ENCODE peak calls at places on chromosomes 5 and 9, in eight cellular contexts. One of them, this sample, is unnamed.

GRCh38 chr5:1983401-1983800 is 100.7 kb upstream of the IRX4 start:
- DNase-seq in fibroblast of mammary gland: no peak
- DNase-seq in body of pancreas: no peak
- DNase-seq in kidney: no peak
- DNase-seq in testis: no peak
- DNase-seq in fibroblast of pulmonary artery: no peak
- DNase-seq in IMR-90: no peak
- DNase-seq in PC-3: no peak
- DNase-seq in this sample: no peak

GRCh38 chr9:79116064-79116463 is 455.7 kb upstream of the TLE4 start:
- DNase-seq in fibroblast of mammary gland: no peak
- DNase-seq in body of pancreas: no peak
- DNase-seq in kidney: no peak
- DNase-seq in testis: no peak
- DNase-seq in fibroblast of pulmonary artery: no peak
- DNase-seq in IMR-90: no peak
- DNase-seq in PC-3: no peak
- DNase-seq in this sample: no peak

GRCh38 chr5:178324481-178325310 is 92.1 kb upstream of the PHYKPL start:
- DNase-seq in fibroblast of mammary gland: no peak
- DNase-seq in body of pancreas: no peak
- DNase-seq in kidney: peak
- DNase-seq in testis: no peak
- DNase-seq in fibroblast of pulmonary artery: no peak
- DNase-seq in IMR-90: no peak
- DNase-seq in PC-3: no peak
- DNase-seq in this sample: no peak

GRCh38 chr9:18821794-18822193 is 211.2 kb downstream of the SAXO1 start:
- DNase-seq in fibroblast of mammary gland: no peak
- DNase-seq in body of pancreas: no peak
- DNase-seq in kidney: no peak
- DNase-seq in testis: no peak
- DNase-seq in fibroblast of pulmonary artery: no peak
- DNase-seq in IMR-90: peak
- DNase-seq in PC-3: peak
- DNase-seq in this sample: no peak

GRCh38 chr5:151665584-151665982 is 21.1 kb downstream of the SPARC start:
- DNase-seq in fibroblast of mammary gland: no peak
- DNase-seq in body of pancreas: no peak
- DNase-seq in kidney: no peak
- DNase-seq in testis: no peak
- DNase-seq in fibroblast of pulmonary artery: no peak
- DNase-seq in IMR-90: no peak
- DNase-seq in PC-3: no peak
- DNase-seq in this sample: no peak

GRCh38 chr5:77175235-77175634 is 35.2 kb upstream of the PDE8B start:
- DNase-seq in fibroblast of mammary gland: no peak
- DNase-seq in body of pancreas: no peak
- DNase-seq in kidney: no peak
- DNase-seq in testis: no peak
- DNase-seq in fibroblast of pulmonary artery: no peak
- DNase-seq in IMR-90: no peak
- DNase-seq in PC-3: peak
- DNase-seq in this sample: no peak

GRCh38 chr5:151039665-151040064 is 19.3 kb downstream of the GPX3 start:
- DNase-seq in fibroblast of mammary gland: no peak
- DNase-seq in body of pancreas: no peak
- DNase-seq in kidney: peak
- DNase-seq in testis: no peak
- DNase-seq in fibroblast of pulmonary artery: no peak
- DNase-seq in IMR-90: no peak
- DNase-seq in PC-3: no peak
- DNase-seq in this sample: no peak

GRCh38 chr5:165630211-165630866 is 2124.9 kb downstream of the MAT2B start:
- DNase-seq in fibroblast of mammary gland: peak
- DNase-seq in body of pancreas: peak
- DNase-seq in kidney: peak
- DNase-seq in testis: peak
- DNase-seq in fibroblast of pulmonary artery: peak
- DNase-seq in IMR-90: peak
- DNase-seq in PC-3: peak
- DNase-seq in this sample: peak

GRCh38 chr9:27329292-27329691 is 32.3 kb upstream of the EQTN start:
- DNase-seq in fibroblast of mammary gland: no peak
- DNase-seq in body of pancreas: no peak
- DNase-seq in kidney: no peak
- DNase-seq in testis: no peak
- DNase-seq in fibroblast of pulmonary artery: no peak
- DNase-seq in IMR-90: no peak
- DNase-seq in PC-3: no peak
- DNase-seq in this sample: no peak

GRCh38 chr9:36132081-36132480 is 4.5 kb upstream of the GLIPR2 start:
- DNase-seq in fibroblast of mammary gland: peak
- DNase-seq in body of pancreas: no peak
- DNase-seq in kidney: no peak
- DNase-seq in testis: no peak
- DNase-seq in fibroblast of pulmonary artery: peak
- DNase-seq in IMR-90: peak
- DNase-seq in PC-3: peak
- DNase-seq in this sample: no peak

GRCh38 chr5:169116961-169117461 is 183.9 kb downstream of the SLIT3 start:
- DNase-seq in fibroblast of mammary gland: peak
- DNase-seq in body of pancreas: no peak
- DNase-seq in kidney: no peak
- DNase-seq in testis: no peak
- DNase-seq in fibroblast of pulmonary artery: no peak
- DNase-seq in IMR-90: no peak
- DNase-seq in PC-3: peak
- DNase-seq in this sample: peak

GRCh38 chr9:107213561-107214028 is 69.5 kb upstream of the RAD23B start:
- DNase-seq in fibroblast of mammary gland: peak
- DNase-seq in body of pancreas: no peak
- DNase-seq in kidney: no peak
- DNase-seq in testis: no peak
- DNase-seq in fibroblast of pulmonary artery: peak
- DNase-seq in IMR-90: peak
- DNase-seq in PC-3: peak
- DNase-seq in this sample: no peak

DNA sequence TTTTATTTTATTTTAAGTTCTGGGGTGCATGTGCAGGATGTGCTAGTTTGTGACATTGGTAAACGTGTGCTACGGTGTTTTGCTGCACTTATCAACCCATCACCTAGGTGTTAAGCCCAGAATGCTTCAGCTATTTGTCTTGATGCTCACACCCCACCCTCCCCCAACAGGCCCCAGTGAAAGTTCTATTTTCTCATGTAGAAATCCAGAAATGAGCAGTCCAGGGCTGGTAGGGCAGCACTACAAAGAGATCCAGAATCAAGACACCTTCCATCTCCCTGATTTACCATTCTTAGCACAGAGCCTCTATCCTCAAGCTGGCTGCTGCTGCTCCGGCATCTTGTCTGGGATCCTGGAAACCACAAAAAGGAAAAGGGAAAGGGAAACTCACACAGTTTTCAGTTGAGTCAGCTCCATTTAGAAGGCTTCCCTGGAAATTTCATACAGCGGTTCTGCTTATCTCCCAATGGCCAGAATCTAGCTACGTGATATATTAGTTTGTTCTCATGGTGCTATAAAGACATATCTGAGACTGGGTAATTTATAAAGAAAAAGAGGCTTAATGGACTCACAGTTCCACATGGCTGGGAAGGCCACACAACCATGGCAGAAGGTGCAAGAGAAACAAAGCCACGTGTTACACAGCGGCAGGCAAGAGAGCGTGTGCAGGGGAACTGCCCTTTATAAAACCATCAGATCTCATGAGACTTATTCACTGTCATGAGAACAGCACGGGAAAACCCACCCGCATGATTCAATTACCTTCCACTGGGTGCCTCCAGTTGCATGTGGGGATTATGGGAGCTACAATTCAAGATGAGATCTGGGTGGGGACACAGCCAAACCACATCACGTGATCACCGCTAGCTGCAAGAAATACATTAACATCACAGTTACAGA is 85.2 kb upstream of the SMARCA2 start:
- DNase-seq in fibroblast of mammary gland: no peak
- DNase-seq in body of pancreas: no peak
- DNase-seq in kidney: no peak
- DNase-seq in testis: no peak
- DNase-seq in fibroblast of pulmonary artery: no peak
- DNase-seq in IMR-90: no peak
- DNase-seq in PC-3: no peak
- DNase-seq in this sample: no peak
- H3K4me3 ChIP-seq in fibroblast of mammary gland: no peak
- H3K4me3 ChIP-seq in body of pancreas: no peak
- H3K4me3 ChIP-seq in kidney: no peak
- H3K4me3 ChIP-seq in testis: no peak
- H3K4me3 ChIP-seq in fibroblast of pulmonary artery: no peak
- H3K4me3 ChIP-seq in IMR-90: no peak
- H3K4me3 ChIP-seq in PC-3: no peak
- H3K4me3 ChIP-seq in this sample: no peak

DNA sequence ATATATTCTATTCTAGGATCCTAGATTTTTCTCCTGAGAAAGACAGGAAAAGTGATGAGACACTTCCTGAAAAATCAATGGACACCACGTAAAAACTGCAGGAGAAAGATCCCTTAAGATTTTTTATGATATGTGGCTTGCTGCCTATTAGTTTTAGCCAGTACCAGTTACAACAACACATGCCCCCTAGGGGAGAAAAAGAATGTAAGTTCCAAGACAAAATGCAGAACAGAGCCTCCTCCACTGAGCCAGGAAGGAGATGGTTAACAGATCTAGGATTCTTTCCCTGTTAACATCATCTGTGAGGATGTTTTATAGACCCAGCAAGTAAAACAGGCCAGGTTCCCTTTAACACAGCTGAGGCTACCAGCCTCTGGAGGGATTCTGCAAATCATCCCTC is 574.7 kb downstream of the TLE4 start:
- DNase-seq in fibroblast of mammary gland: peak
- DNase-seq in body of pancreas: no peak
- DNase-seq in kidney: no peak
- DNase-seq in testis: no peak
- DNase-seq in fibroblast of pulmonary artery: no peak
- DNase-seq in IMR-90: peak
- DNase-seq in PC-3: peak
- DNase-seq in this sample: no peak
- TF ChIP-seq CTCF in fibroblast of mammary gland: peak
- TF ChIP-seq CTCF in body of pancreas: no peak
- TF ChIP-seq CTCF in kidney: no peak
- TF ChIP-seq CTCF in testis: no peak
- TF ChIP-seq CTCF in fibroblast of pulmonary artery: no peak
- TF ChIP-seq CTCF in IMR-90: peak
- TF ChIP-seq CTCF in PC-3: peak
- TF ChIP-seq CTCF in this sample: peak

GRCh38 chr5:175749591-175749990 is 91.7 kb downstream of the HRH2 start:
- DNase-seq in fibroblast of mammary gland: no peak
- DNase-seq in body of pancreas: no peak
- DNase-seq in kidney: peak
- DNase-seq in testis: no peak
- DNase-seq in fibroblast of pulmonary artery: no peak
- DNase-seq in IMR-90: no peak
- DNase-seq in PC-3: no peak
- DNase-seq in this sample: no peak
- H3K4me3 ChIP-seq in fibroblast of mammary gland: no peak
- H3K4me3 ChIP-seq in body of pancreas: no peak
- H3K4me3 ChIP-seq in kidney: no peak
- H3K4me3 ChIP-seq in testis: no peak
- H3K4me3 ChIP-seq in fibroblast of pulmonary artery: no peak
- H3K4me3 ChIP-seq in IMR-90: no peak
- H3K4me3 ChIP-seq in PC-3: no peak
- H3K4me3 ChIP-seq in this sample: no peak

DNA sequence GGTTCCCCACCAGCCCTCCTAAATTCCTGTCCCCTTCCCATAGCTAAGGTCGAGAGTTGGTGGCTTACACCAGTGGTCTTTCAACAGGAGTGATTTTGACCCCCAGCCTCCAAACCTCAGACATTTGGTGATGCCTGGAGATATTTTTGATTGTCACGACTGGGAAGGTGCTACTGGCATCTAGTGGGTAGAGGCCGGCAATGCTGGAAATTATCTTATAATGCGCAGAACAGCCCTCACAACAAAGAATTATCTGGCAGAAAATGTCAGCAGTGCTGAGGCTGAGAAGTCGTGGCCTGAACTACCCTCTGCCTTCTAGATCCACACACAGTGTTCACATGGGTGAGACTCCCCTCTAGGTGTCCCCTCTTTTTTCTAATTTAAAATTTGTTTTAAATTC is 69.6 kb downstream of the IL31RA start:
- DNase-seq in fibroblast of mammary gland: no peak
- DNase-seq in body of pancreas: no peak
- DNase-seq in kidney: no peak
- DNase-seq in testis: no peak
- DNase-seq in fibroblast of pulmonary artery: peak
- DNase-seq in IMR-90: no peak
- DNase-seq in PC-3: peak
- DNase-seq in this sample: no peak
- TF ChIP-seq CTCF in fibroblast of mammary gland: peak
- TF ChIP-seq CTCF in body of pancreas: no peak
- TF ChIP-seq CTCF in kidney: no peak
- TF ChIP-seq CTCF in testis: no peak
- TF ChIP-seq CTCF in fibroblast of pulmonary artery: peak
- TF ChIP-seq CTCF in IMR-90: peak
- TF ChIP-seq CTCF in PC-3: peak
- TF ChIP-seq CTCF in this sample: peak

GRCh38 chr5:80034962-80035821 is at the start of gene THBS4:
- DNase-seq in fibroblast of mammary gland: no peak
- DNase-seq in body of pancreas: no peak
- DNase-seq in kidney: no peak
- DNase-seq in testis: no peak
- DNase-seq in fibroblast of pulmonary artery: no peak
- DNase-seq in IMR-90: no peak
- DNase-seq in PC-3: no peak
- DNase-seq in this sample: peak
- H3K4me3 ChIP-seq in fibroblast of mammary gland: no peak
- H3K4me3 ChIP-seq in body of pancreas: no peak
- H3K4me3 ChIP-seq in kidney: no peak
- H3K4me3 ChIP-seq in testis: peak
- H3K4me3 ChIP-seq in fibroblast of pulmonary artery: no peak
- H3K4me3 ChIP-seq in IMR-90: no peak
- H3K4me3 ChIP-seq in PC-3: no peak
- H3K4me3 ChIP-seq in this sample: peak

GRCh38 chr5:15794117-15794985 is 294.4 kb downstream of the FBXL7 start:
- DNase-seq in fibroblast of mammary gland: peak
- DNase-seq in body of pancreas: no peak
- DNase-seq in kidney: no peak
- DNase-seq in testis: no peak
- DNase-seq in fibroblast of pulmonary artery: peak
- DNase-seq in IMR-90: peak
- DNase-seq in PC-3: no peak
- DNase-seq in this sample: no peak
- TF ChIP-seq CTCF in fibroblast of mammary gland: peak
- TF ChIP-seq CTCF in body of pancreas: no peak
- TF ChIP-seq CTCF in kidney: no peak
- TF ChIP-seq CTCF in testis: no peak
- TF ChIP-seq CTCF in fibroblast of pulmonary artery: peak
- TF ChIP-seq CTCF in IMR-90: peak
- TF ChIP-seq CTCF in PC-3: peak
- TF ChIP-seq CTCF in this sample: no peak

This sample was measured in WERI-Rb-1.